ENCODE peak calls at places on chromosome 9, in eight cellular contexts. T is tibial artery, L is prostate gland, G is GM12865, M is astrocyte, Q is EH, V is activated gamma-delta T cell treated with Interleukin-2 at 50 U/mL for 16 hours, U is cardiac muscle cell. B is an unnamed sample.

GRCh38 chr9:126791406-126792230 is 13.2 kb upstream of the ZBTB43 start:
- DNase-seq in T (no peak), L (no peak), G (no peak), M (peak), Q (peak), V (no peak), U (peak), B (no peak)

GRCh38 chr9:132125361-132125760 is 36.5 kb upstream of the NTNG2 start:
- DNase-seq in T (no peak), L (no peak), G (no peak), M (no peak), Q (no peak), V (no peak), U (no peak), B (peak)

GRCh38 chr9:37922391-37923120 is 18.6 kb upstream of the SLC25A51 start:
- DNase-seq in T (peak), L (peak), G (no peak), M (no peak), Q (no peak), V (no peak), U (no peak), B (peak)

GRCh38 chr9:21558627-21559401 is 76.7 kb upstream of the IFNE start:
- DNase-seq in T (no peak), L (no peak), G (no peak), M (no peak), Q (peak), V (no peak), U (peak), B (peak)

GRCh38 chr9:80410106-80410505 is 838.3 kb downstream of the TLE4 start:
- DNase-seq in T (no peak), L (no peak), G (peak), M (no peak), Q (no peak), V (no peak), U (no peak), B (peak)

GRCh38 chr9:34403554-34404380 is 27.1 kb upstream of the MYORG start:
- DNase-seq in T (peak), L (peak), G (peak), M (peak), Q (peak), V (peak), U (peak), B (peak)

GRCh38 chr9:136748201-136748600 is at the start of gene LCN6:
- DNase-seq in T (no peak), L (no peak), G (no peak), M (no peak), Q (no peak), V (no peak), U (no peak), B (no peak)

GRCh38 chr9:37406603-37407401 is 15.7 kb upstream of the GRHPR start:
- DNase-seq in T (no peak), L (peak), G (peak), M (no peak), Q (no peak), V (no peak), U (no peak), B (no peak)

GRCh38 chr9:20552874-20553624 is 69.2 kb downstream of the MLLT3 start:
- DNase-seq in T (no peak), L (no peak), G (peak), M (peak), Q (peak), V (no peak), U (peak), B (no peak)

GRCh38 chr9:129237195-129237611 is 59.1 kb upstream of the IER5L start:
- DNase-seq in T (no peak), L (no peak), G (no peak), M (peak), Q (peak), V (peak), U (peak), B (no peak)